ENCODE peak calls at places on chromosomes 13 and 19, in nine cellular contexts. T is lower leg skin, Z is astrocyte of the cerebellum, H is BE2C, R is GM23248, F is mammary epithelial cell, B is A549, E is AG04449, X is astrocyte. M is an unnamed sample.

GRCh38 chr19:14474827-14475226 is 327 bp downstream of the PTGER1 start:
- DNase-seq in T (no peak), Z (no peak), H (no peak), R (no peak), F (no peak), B (no peak), E (no peak), X (no peak), M (no peak)

GRCh38 chr13:52744842-52745241 is 5.2 kb upstream of the CNMD start:
- DNase-seq in T (no peak), Z (no peak), H (no peak), R (no peak), F (no peak), B (no peak), E (no peak), X (no peak), M (no peak)

GRCh38 chr13:50016421-50016820 is 1.2 kb downstream of the KCNRG start:
- DNase-seq in T (no peak), Z (no peak), H (no peak), R (no peak), F (no peak), B (no peak), E (peak), X (peak), M (peak)

GRCh38 chr13:29507356-29507755 is 88.1 kb downstream of the SLC7A1 start:
- DNase-seq in T (no peak), Z (no peak), H (peak), R (peak), F (no peak), B (no peak), E (no peak), X (no peak), M (peak)

GRCh38 chr13:70375718-70376117 is 267.5 kb upstream of the KLHL1 start:
- DNase-seq in T (no peak), Z (no peak), H (no peak), R (no peak), F (no peak), B (no peak), E (no peak), X (no peak), M (no peak)

GRCh38 chr13:84137292-84137691 is 255.0 kb upstream of the SLITRK1 start:
- DNase-seq in T (no peak), Z (peak), H (no peak), R (no peak), F (peak), B (no peak), E (no peak), X (peak), M (no peak)

GRCh38 chr13:106418556-106418955 is 116.9 kb downstream of the EFNB2 start:
- DNase-seq in T (no peak), Z (peak), H (no peak), R (peak), F (peak), B (no peak), E (peak), X (peak), M (peak)

GRCh38 chr19:31541396-31541795 is 192.2 kb upstream of the TSHZ3 start:
- DNase-seq in T (no peak), Z (no peak), H (no peak), R (no peak), F (no peak), B (no peak), E (no peak), X (no peak), M (no peak)

GRCh38 chr13:39557285-39557955 is 45.6 kb downstream of the LHFPL6 start:
- DNase-seq in T (no peak), Z (no peak), H (no peak), R (no peak), F (no peak), B (no peak), E (no peak), X (no peak), M (no peak)

GRCh38 chr13:65943711-65944110 is 1286.4 kb downstream of the PCDH9 start:
- DNase-seq in T (no peak), Z (no peak), H (no peak), R (no peak), F (no peak), B (no peak), E (no peak), X (peak), M (peak)

GRCh38 chr13:30846844-30847243 is 59.2 kb upstream of the MEDAG start:
- DNase-seq in T (no peak), Z (no peak), H (no peak), R (no peak), F (peak), B (no peak), E (no peak), X (no peak), M (no peak)

GRCh38 chr13:97068146-97068545 is 73.9 kb upstream of the OXGR1 start:
- DNase-seq in T (no peak), Z (no peak), H (no peak), R (no peak), F (no peak), B (no peak), E (no peak), X (peak), M (no peak)

GRCh38 chr19:49425922-49426592 is 869 bp downstream of the GFY start:
- DNase-seq in T (no peak), Z (no peak), H (peak), R (peak), F (no peak), B (no peak), E (no peak), X (no peak), M (no peak)

GRCh38 chr19:19955208-19955607 is 54.5 kb downstream of the ZNF93 start:
- DNase-seq in T (no peak), Z (no peak), H (no peak), R (no peak), F (no peak), B (no peak), E (no peak), X (no peak), M (no peak)

GRCh38 chr19:13972368-13973155 is 20.3 kb downstream of the DCAF15 start:
- DNase-seq in T (no peak), Z (no peak), H (no peak), R (no peak), F (no peak), B (no peak), E (no peak), X (no peak), M (no peak)

GRCh38 chr19:46718157-46718933 is 1.4 kb upstream of the PRKD2 start:
- DNase-seq in T (no peak), Z (no peak), H (no peak), R (peak), F (no peak), B (peak), E (no peak), X (no peak), M (no peak)

GRCh38 chr19:4443188-4443587 is 14.4 kb downstream of the UBXN6 start:
- DNase-seq in T (no peak), Z (no peak), H (no peak), R (no peak), F (no peak), B (no peak), E (no peak), X (no peak), M (no peak)

GRCh38 chr19:10808937-10809655 is 26.9 kb downstream of the TMED1 start:
- DNase-seq in T (no peak), Z (peak), H (no peak), R (peak), F (peak), B (no peak), E (no peak), X (peak), M (peak)

GRCh38 chr19:21065336-21065735 is 16.7 kb upstream of the ZNF714 start:
- DNase-seq in T (no peak), Z (no peak), H (no peak), R (no peak), F (no peak), B (no peak), E (no peak), X (no peak), M (no peak)

GRCh38 chr13:113625965-113626661 is 31.9 kb downstream of the ATP4B start:
- DNase-seq in T (no peak), Z (peak), H (no peak), R (peak), F (no peak), B (no peak), E (peak), X (peak), M (no peak)

GRCh38 chr13:113934576-113934975 is 39.3 kb downstream of the C13orf46 start:
- DNase-seq in T (no peak), Z (no peak), H (no peak), R (no peak), F (no peak), B (no peak), E (no peak), X (no peak), M (no peak)

GRCh38 chr19:54162884-54163283 is 3.4 kb upstream of the LENG1 start:
- DNase-seq in T (no peak), Z (no peak), H (no peak), R (no peak), F (no peak), B (no peak), E (no peak), X (no peak), M (no peak)
- H3K4me3 ChIP-seq in T (no peak), Z (no peak), H (no peak), R (peak), F (no peak), B (peak), E (no peak), X (no peak), M (no peak)

DNA sequence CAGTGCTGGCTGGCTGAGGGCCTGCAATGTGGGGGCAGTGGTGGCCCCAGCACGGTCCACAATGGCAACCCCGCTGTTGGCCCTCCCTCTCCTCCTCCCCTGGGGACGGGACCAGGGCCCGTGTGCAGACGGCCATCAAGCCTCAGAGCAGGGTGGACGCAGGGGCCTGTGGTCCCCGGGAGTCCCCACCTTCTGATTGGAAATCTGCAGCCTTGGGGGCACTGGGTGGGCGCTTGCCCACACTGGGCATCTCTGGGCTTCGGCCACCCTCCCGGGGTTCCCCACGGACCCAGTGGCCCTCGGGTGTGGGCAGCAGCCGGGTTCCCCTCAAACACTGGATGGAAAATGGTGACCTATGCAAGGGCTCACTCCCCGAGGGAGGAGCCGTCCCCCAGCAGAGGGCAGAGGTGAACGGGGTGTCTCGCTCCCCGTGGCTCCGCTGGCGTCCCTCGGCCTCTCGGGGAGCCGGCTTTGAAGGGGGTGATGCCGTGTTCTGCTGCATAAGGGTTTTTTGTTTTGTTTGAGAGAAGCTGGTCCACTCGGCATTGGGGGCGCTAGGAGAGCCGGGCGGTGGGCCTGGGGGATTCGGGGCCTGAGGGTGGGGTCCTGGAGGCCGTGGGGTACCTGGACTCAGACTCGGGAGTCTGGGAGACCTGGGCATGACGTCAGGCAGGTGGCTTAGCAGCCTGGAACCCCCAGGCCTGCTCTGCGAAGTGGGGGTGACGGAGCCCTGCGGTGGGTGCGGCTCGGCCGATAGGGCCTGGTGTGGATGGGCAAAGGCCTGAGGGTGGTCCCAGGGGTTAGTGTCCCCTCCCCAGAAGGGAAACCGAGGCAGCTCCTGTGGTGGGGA is 3.9 kb downstream of the EFNA2 start:
- DNase-seq in T (no peak), Z (no peak), H (no peak), R (no peak), F (no peak), B (no peak), E (no peak), X (no peak), M (no peak)
- H3K4me3 ChIP-seq in T (no peak), Z (no peak), H (no peak), R (no peak), F (no peak), B (no peak), E (no peak), X (no peak), M (no peak)

GRCh38 chr13:109131698-109132257 is 502.4 kb downstream of the MYO16 start:
- DNase-seq in T (no peak), Z (no peak), H (no peak), R (peak), F (no peak), B (no peak), E (no peak), X (peak), M (no peak)
- H3K4me3 ChIP-seq in T (no peak), Z (no peak), H (no peak), R (no peak), F (no peak), B (no peak), E (no peak), X (no peak), M (no peak)

GRCh38 chr13:98653471-98653985 is 76.6 kb upstream of the STK24 start:
- DNase-seq in T (peak), Z (peak), H (peak), R (peak), F (peak), B (peak), E (peak), X (peak), M (peak)
- H3K4me3 ChIP-seq in T (no peak), Z (no peak), H (no peak), R (no peak), F (no peak), B (no peak), E (no peak), X (no peak), M (no peak)

DNA sequence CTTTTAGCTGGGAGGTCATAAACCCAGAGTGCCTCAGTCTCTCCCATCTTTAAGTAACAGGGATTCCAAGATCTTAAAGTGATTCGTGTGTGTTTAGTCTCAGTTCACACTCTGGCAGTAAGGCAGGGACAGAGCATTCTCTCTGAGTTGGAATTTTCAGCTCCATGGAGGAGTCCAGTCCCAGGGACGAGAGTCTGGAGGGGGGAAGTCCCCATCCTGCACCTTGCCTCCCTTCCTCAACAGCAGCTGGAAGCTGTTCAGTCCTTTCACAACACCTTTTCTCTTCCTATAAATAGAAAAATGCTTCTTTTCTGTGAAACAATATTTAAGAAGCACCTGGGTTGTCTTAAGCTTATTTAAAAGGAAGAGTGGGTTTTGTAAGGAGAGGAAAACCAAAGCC is 82.0 kb downstream of the KLF5 start:
- DNase-seq in T (no peak), Z (no peak), H (no peak), R (no peak), F (no peak), B (no peak), E (no peak), X (no peak), M (no peak)
- H3K4me3 ChIP-seq in T (no peak), Z (no peak), H (no peak), R (no peak), F (no peak), B (no peak), E (no peak), X (no peak), M (no peak)

DNA sequence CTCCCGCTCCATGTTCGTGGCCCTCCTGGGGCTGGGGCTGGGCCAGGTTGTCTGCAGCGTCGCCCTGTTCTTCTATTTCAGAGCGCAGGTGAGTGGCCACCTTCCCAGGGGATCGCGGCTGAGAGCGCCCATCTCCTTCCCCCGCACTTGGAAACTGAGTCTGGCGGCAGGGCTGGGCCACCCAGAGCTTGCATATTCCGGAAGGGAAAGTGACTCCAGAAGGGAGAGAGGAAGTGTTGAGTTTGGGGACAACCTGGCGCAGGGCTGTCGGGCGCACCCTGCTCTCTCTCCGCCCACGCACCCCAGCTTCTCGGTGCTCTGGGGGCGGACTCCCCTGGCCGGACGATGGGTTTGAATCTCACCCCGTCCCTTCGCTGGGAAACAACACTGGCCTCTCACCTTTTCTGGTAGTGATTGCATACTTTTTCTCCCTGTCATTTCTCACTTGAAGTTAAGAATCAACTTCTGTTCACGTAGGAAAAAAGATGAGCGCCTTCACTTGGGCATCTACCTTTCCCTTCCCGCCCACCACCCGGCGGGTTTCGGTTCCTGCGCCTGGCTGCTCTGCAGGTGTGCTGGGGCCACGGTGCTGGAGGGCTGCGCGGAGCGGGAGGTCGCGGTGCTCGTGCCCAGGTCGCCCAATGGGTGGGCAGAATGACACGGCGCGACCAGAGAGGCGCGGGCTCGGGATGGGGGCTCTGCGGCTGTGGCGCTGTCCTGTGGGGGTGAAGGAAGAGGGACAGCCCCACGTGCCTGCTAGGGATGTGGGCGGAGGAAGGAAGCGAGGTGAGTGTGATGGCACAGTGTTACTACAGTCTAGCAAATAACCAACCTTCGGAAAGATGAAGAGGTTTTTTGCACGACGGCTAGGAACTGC is 721 bp downstream of the TNFSF11 start:
- DNase-seq in T (no peak), Z (no peak), H (no peak), R (peak), F (no peak), B (no peak), E (no peak), X (no peak), M (no peak)
- H3K4me3 ChIP-seq in T (peak), Z (peak), H (no peak), R (no peak), F (peak), B (peak), E (no peak), X (peak), M (peak)

GRCh38 chr19:51325161-51325979 is 13.9 kb downstream of the IGLON5 start:
- DNase-seq in T (no peak), Z (no peak), H (no peak), R (no peak), F (no peak), B (no peak), E (no peak), X (no peak), M (no peak)

GRCh38 chr19:51323481-51323891 is 12.0 kb downstream of the IGLON5 start:
- DNase-seq in T (no peak), Z (no peak), H (no peak), R (no peak), F (no peak), B (no peak), E (no peak), X (no peak), M (no peak)

GRCh38 chr19:51327066-51327985 is 14.6 kb downstream of the VSIG10L start:
- DNase-seq in T (no peak), Z (no peak), H (no peak), R (peak), F (peak), B (peak), E (no peak), X (no peak), M (no peak)

GRCh38 chr19:51324082-51324481 is 12.6 kb downstream of the IGLON5 start:
- DNase-seq in T (no peak), Z (no peak), H (no peak), R (no peak), F (no peak), B (no peak), E (no peak), X (no peak), M (no peak)

DNA sequence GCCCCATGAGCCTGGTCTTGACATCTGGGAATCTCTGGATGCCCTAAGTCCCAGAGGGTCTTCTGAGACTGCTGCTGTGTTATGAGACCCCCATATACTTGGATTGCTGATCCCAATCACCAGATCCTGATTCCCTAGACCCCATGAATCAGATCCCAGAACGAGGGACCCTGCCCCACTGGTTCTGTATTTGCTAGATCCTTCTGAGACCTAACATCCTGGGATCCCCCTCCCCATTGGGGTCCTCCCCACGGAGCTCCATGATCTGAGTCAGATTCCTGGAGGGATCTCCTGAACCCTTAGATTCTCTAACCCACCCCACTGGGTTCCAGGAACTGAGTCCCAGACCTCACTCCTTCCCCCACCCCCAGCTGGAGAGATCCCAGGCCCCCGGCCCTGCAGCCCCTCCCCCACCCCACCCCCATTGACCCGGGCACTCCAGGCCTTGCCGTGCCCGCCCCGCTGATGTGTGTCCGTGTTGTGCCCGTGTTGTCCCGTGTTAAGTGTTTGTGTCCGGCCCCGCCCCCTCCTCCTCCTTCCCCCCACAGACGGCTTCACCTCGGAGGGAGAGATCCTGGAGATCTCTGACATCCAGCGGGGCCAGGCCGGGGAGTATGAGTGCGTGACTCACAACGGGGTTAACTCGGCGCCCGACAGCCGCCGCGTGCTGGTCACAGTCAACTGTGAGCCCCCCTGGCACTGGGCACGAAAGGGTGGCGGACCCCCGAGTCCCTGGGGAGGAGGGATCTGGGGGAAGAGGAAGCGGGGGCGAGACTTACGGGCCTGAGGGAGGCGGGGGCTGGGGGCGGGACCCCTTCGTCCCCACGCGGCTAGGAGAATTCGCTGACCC is 15.0 kb downstream of the IGLON5 start:
- DNase-seq in T (no peak), Z (no peak), H (no peak), R (no peak), F (no peak), B (no peak), E (no peak), X (no peak), M (no peak)
- H3K4me3 ChIP-seq in T (no peak), Z (no peak), H (no peak), R (no peak), F (no peak), B (peak), E (no peak), X (no peak), M (peak)

M was measured in skeletal muscle cell.